ENCODE peak calls at places on chromosomes 16 and 17, in four cellular contexts. P is testis, E is mesenchymal stem cell, J is coronary artery. D is an unnamed sample.

GRCh38 chr16:85018529-85019236 is 7.3 kb upstream of the ZDHHC7 start:
- DNase-seq in E (no peak), P (no peak), J (no peak), D (no peak)

GRCh38 chr17:73158133-73158532 is 6.7 kb upstream of the SSTR2 start:
- DNase-seq in P (no peak), J (no peak), E (no peak), D (no peak)

GRCh38 chr17:45889579-45889978 is 4.8 kb upstream of the MAPT start:
- DNase-seq in J (no peak), E (no peak), P (no peak), D (no peak)

GRCh38 chr17:1590031-1590746 is 27.6 kb upstream of the PITPNA start:
- DNase-seq in E (peak), P (peak), J (peak), D (no peak)

GRCh38 chr17:56320443-56320842 is 167.2 kb downstream of the ANKFN1 start:
- DNase-seq in P (no peak), J (no peak), E (no peak), D (no peak)

GRCh38 chr17:8927395-8927794 is 38.1 kb downstream of the PIK3R5 start:
- DNase-seq in E (no peak), J (no peak), P (no peak), D (no peak)

GRCh38 chr17:14833201-14833773 is 431.8 kb downstream of the PMP22 start:
- DNase-seq in J (no peak), P (no peak), E (peak), D (peak)

GRCh38 chr17:43465049-43465448 is 18.7 kb upstream of the DHX8 start:
- DNase-seq in J (no peak), P (no peak), E (no peak), D (no peak)

GRCh38 chr16:28863929-28864886 is 565 bp downstream of the SH2B1 start:
- DNase-seq in P (peak), E (peak), J (no peak), D (no peak)

GRCh38 chr16:64657316-64658011 is 464.4 kb downstream of the CDH11 start:
- DNase-seq in E (no peak), P (no peak), J (no peak), D (peak)

GRCh38 chr17:33266116-33266515 is 27.0 kb downstream of the ASIC2 start:
- DNase-seq in J (no peak), P (no peak), E (no peak), D (no peak)

GRCh38 chr17:58572846-58573245 is 58.4 kb upstream of the MTMR4 start:
- DNase-seq in J (no peak), P (no peak), E (no peak), D (no peak)

GRCh38 chr16:2032285-2033056 is 5.8 kb downstream of the NHERF2 start:
- DNase-seq in E (peak), J (no peak), P (no peak), D (no peak)
- H3K27ac ChIP-seq in E (peak), J (peak), P (peak), D (no peak)

GRCh38 chr17:76617838-76618237 is 25.7 kb downstream of the ST6GALNAC1 start:
- DNase-seq in P (no peak), J (no peak), E (no peak), D (no peak)

GRCh38 chr17:76625496-76625895 is 18.1 kb downstream of the ST6GALNAC1 start:
- DNase-seq in P (no peak), E (no peak), J (no peak), D (no peak)

GRCh38 chr17:76626442-76626841 is 17.1 kb downstream of the ST6GALNAC1 start:
- DNase-seq in E (no peak), J (no peak), P (no peak), D (no peak)

GRCh38 chr17:76627510-76627909 is 16.0 kb downstream of the ST6GALNAC1 start:
- DNase-seq in E (no peak), P (no peak), J (no peak), D (no peak)

DNA sequence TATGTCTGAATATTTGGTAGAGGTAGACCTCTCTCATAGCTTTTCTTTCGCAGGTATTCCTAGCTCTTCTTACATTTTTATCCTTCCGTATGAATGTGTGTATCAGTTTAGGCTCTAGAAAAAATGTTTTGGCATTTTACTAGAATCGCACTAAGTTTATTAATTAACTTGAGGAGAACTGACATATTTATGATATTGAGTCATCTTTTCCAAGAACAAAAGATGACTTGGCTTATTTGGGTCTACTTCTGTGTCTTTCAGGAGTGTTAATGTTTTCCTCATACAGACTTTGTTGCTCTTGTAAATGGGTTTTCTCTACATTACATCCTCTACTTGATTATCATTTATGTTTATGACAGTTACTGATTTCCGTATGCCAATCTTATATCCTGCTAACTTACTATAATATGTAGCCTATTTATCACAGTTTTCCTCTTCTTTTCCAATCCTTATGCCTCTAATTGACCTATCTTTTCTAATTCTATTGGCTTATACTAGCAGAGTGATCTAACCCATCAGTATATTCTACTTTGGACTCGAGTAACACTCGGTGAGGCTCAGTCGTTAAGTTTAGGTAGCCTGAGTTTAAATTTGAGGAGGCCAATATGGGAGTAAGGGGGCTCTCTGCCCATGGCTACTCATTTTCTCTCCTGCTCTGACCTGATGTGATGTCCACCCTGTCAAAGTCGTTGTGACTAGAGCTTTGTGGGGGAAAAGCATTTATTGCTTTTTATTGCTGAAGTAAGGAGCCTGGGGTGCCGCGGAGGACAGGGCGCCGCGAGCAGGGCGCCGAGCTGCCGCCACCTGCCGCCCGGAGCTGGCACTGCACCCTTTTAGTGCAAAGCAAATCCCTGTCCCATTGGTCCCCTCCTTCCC is 20.0 kb downstream of the ST6GALNAC1 start:
- DNase-seq in J (no peak), P (peak), E (peak), D (no peak)
- H3K27ac ChIP-seq in J (no peak), P (no peak), E (peak), D (no peak)

GRCh38 chr17:82228842-82229685 is at the start of gene SLC16A3:
- DNase-seq in J (no peak), E (peak), P (peak), D (no peak)

GRCh38 chr17:82228278-82228841 is 482 bp upstream of the SLC16A3 start:
- DNase-seq in E (peak), J (no peak), P (no peak), D (no peak)

GRCh38 chr17:82226170-82226808 is 2.6 kb upstream of the SLC16A3 start:
- DNase-seq in J (peak), P (no peak), E (no peak), D (no peak)

GRCh38 chr17:82226809-82227628 is 1.8 kb upstream of the SLC16A3 start:
- DNase-seq in P (no peak), J (no peak), E (peak), D (no peak)

GRCh38 chr17:82227629-82228277 is 1.1 kb upstream of the SLC16A3 start:
- DNase-seq in J (no peak), P (no peak), E (peak), D (no peak)
- H3K27ac ChIP-seq in J (peak), P (peak), E (no peak), D (peak)

GRCh38 chr17:80961516-80961915 is 30.1 kb upstream of the CHMP6 start:
- DNase-seq in J (no peak), E (no peak), P (no peak), D (no peak)
- H3K27ac ChIP-seq in J (peak), E (no peak), P (no peak), D (no peak)